ENCODE peak calls at places on chromosomes 2 and 18, in eight cellular contexts. B, G, Q, O, E, J, D and W are unnamed samples.

GRCh38 chr2:48584551-48584950 is 33.1 kb upstream of the GTF2A1L start:
- DNase-seq in B (no peak), G (no peak), Q (no peak), O (no peak), E (no peak), J (no peak), D (no peak), W (no peak)

GRCh38 chr2:11811036-11811654 is 64.7 kb downstream of the LPIN1 start:
- DNase-seq in B (no peak), G (no peak), Q (no peak), O (no peak), E (no peak), J (no peak), D (no peak), W (no peak)

GRCh38 chr2:224925822-224926124 is 116.5 kb downstream of the DOCK10 start:
- DNase-seq in B (no peak), G (peak), Q (no peak), O (no peak), E (no peak), J (peak), D (no peak), W (no peak)

GRCh38 chr2:218033590-218034496 is 31.0 kb upstream of the TNS1 start:
- DNase-seq in B (no peak), G (no peak), Q (no peak), O (no peak), E (no peak), J (no peak), D (no peak), W (no peak)

GRCh38 chr2:127254386-127254981 is 34.4 kb upstream of the CYP27C1 start:
- DNase-seq in B (no peak), G (peak), Q (no peak), O (no peak), E (no peak), J (peak), D (no peak), W (no peak)

GRCh38 chr2:63488118-63488713 is 100.1 kb downstream of the WDPCP start:
- DNase-seq in B (no peak), G (peak), Q (no peak), O (no peak), E (no peak), J (peak), D (no peak), W (no peak)

GRCh38 chr2:64683771-64684510 is 30.2 kb upstream of the SERTAD2 start:
- DNase-seq in B (no peak), G (no peak), Q (no peak), O (no peak), E (no peak), J (no peak), D (no peak), W (no peak)

GRCh38 chr2:109711230-109712125 is 82.6 kb upstream of the RGPD5 start:
- DNase-seq in B (no peak), G (no peak), Q (no peak), O (no peak), E (no peak), J (no peak), D (no peak), W (no peak)

GRCh38 chr18:394997-395383 is 105.5 kb downstream of the COLEC12 start:
- DNase-seq in B (no peak), G (peak), Q (no peak), O (peak), E (peak), J (peak), D (no peak), W (no peak)

GRCh38 chr18:57982372-57983021 is 61.5 kb upstream of the NEDD4L start:
- DNase-seq in B (no peak), G (no peak), Q (no peak), O (no peak), E (no peak), J (no peak), D (no peak), W (no peak)

GRCh38 chr2:192053921-192054320 is 140.8 kb downstream of the TMEFF2 start:
- DNase-seq in B (no peak), G (no peak), Q (no peak), O (no peak), E (no peak), J (no peak), D (no peak), W (no peak)

GRCh38 chr2:64331846-64332245 is 122.1 kb upstream of the LGALSL start:
- DNase-seq in B (no peak), G (no peak), Q (no peak), O (no peak), E (no peak), J (no peak), D (no peak), W (no peak)

GRCh38 chr2:54228945-54229344 is 27.1 kb downstream of the TSPYL6 start:
- DNase-seq in B (no peak), G (no peak), Q (no peak), O (no peak), E (peak), J (peak), D (no peak), W (no peak)

GRCh38 chr2:144170172-144170571 is 349.7 kb downstream of the ZEB2 start:
- DNase-seq in B (no peak), G (peak), Q (no peak), O (no peak), E (no peak), J (peak), D (no peak), W (no peak)

GRCh38 chr2:181163139-181163538 is 182.7 kb downstream of the UBE2E3 start:
- DNase-seq in B (no peak), G (no peak), Q (no peak), O (no peak), E (no peak), J (no peak), D (no peak), W (peak)

GRCh38 chr2:30737326-30737610 is 70.0 kb downstream of the CAPN13 start:
- DNase-seq in B (no peak), G (no peak), Q (no peak), O (no peak), E (no peak), J (no peak), D (no peak), W (no peak)

GRCh38 chr18:50986360-50987087 is 18.7 kb downstream of the ELAC1 start:
- DNase-seq in B (no peak), G (peak), Q (no peak), O (no peak), E (no peak), J (peak), D (no peak), W (no peak)